ENCODE peak calls at places on chromosomes 13 and 19, in eight cellular contexts. O is hepatic stellate cell; X is T-helper 1 cell; Q is activated T-helper 9 cell treated with anti-CD3 and anti-CD28 coated beads, Interleukin-2, amount 50 U/mL, for 16 hours; V is posterior vena cava; J is Karpas-422; E is astrocyte of the hippocampus; A is naive thymus-derived CD8-positive, alpha-beta T cell. B is an unnamed sample.

GRCh38 chr13:30257433-30258099 is 49.8 kb downstream of the KATNAL1 start:
- DNase-seq in O (peak; percentile 11), X (no peak), Q (no peak), V (no peak), J (peak; percentile 69), E (peak; percentile 83), A (no peak), B (no peak)

GRCh38 chr19:35773020-35773809 is 2.1 kb upstream of the ARHGAP33 start:
- DNase-seq in O (peak; percentile 54), X (no peak), Q (no peak), V (no peak), J (peak; percentile 59), E (no peak), A (no peak), B (peak; percentile 75)

GRCh38 chr13:67259208-67259607 is 29.1 kb upstream of the PCDH9 start:
- DNase-seq in O (no peak), X (no peak), Q (no peak), V (no peak), J (no peak), E (no peak), A (no peak), B (no peak)

GRCh38 chr13:113735194-113735593 is 23.8 kb upstream of the TMEM255B start:
- DNase-seq in O (no peak), X (no peak), Q (no peak), V (peak; percentile 70), J (no peak), E (no peak), A (no peak), B (no peak)

GRCh38 chr19:45402469-45403070 is 2.3 kb downstream of the PPP1R13L start:
- DNase-seq in O (peak; percentile 79), X (no peak), Q (no peak), V (no peak), J (no peak), E (peak; percentile 70), A (peak; percentile 37), B (no peak)

GRCh38 chr13:59970847-59971246 is 192.9 kb downstream of the DIAPH3 start:
- DNase-seq in O (no peak), X (no peak), Q (no peak), V (no peak), J (no peak), E (no peak), A (no peak), B (no peak)

GRCh38 chr19:4977299-4978174 is 8.6 kb downstream of the KDM4B start:
- DNase-seq in O (peak; percentile 92), X (no peak), Q (no peak), V (peak; percentile 83), J (no peak), E (peak; percentile 90), A (no peak), B (peak; percentile 43)

GRCh38 chr13:75214846-75215245 is 267.1 kb downstream of the TBC1D4 start:
- DNase-seq in O (no peak), X (no peak), Q (no peak), V (no peak), J (no peak), E (no peak), A (no peak), B (no peak)

GRCh38 chr13:28574617-28575142 is 79.8 kb upstream of the FLT1 start:
- DNase-seq in O (peak; percentile 87), X (no peak), Q (no peak), V (peak; percentile 74), J (no peak), E (peak; percentile 84), A (no peak), B (peak; percentile 92)

GRCh38 chr19:45251452-45252354 is 632 bp downstream of the MARK4 start:
- DNase-seq in O (peak; percentile 66), X (no peak), Q (no peak), V (no peak), J (peak; percentile 56), E (peak; percentile 49), A (no peak), B (no peak)

GRCh38 chr19:22735911-22736645 is 47.9 kb downstream of the ZNF99 start:
- DNase-seq in O (no peak), X (no peak), Q (no peak), V (no peak), J (no peak), E (no peak), A (no peak), B (no peak)

GRCh38 chr19:39435499-39436349 is at the start of gene RPS16:
- DNase-seq in O (peak; percentile 92), X (peak; percentile 99), Q (peak; percentile 100), V (peak; percentile 100), J (peak; percentile 100), E (peak; percentile 99), A (peak; percentile 99), B (peak; percentile 94)

GRCh38 chr19:14073925-14074838 is 1.6 kb downstream of the MISP3 start:
- DNase-seq in O (no peak), X (no peak), Q (no peak), V (no peak), J (peak; percentile 53), E (no peak), A (no peak), B (no peak)

GRCh38 chr19:3496392-3497273 is 3.8 kb downstream of the DOHH start:
- DNase-seq in O (no peak), X (no peak), Q (no peak), V (no peak), J (no peak), E (no peak), A (no peak), B (no peak)

GRCh38 chr13:96984061-96984508 is 10.2 kb downstream of the OXGR1 start:
- DNase-seq in O (no peak), X (no peak), Q (no peak), V (no peak), J (no peak), E (no peak), A (no peak), B (no peak)

GRCh38 chr19:51695702-51696315 is 2.7 kb downstream of the SPACA6 start:
- DNase-seq in O (no peak), X (no peak), Q (no peak), V (no peak), J (no peak), E (no peak), A (no peak), B (no peak)

GRCh38 chr13:98976941-98977340 is 923 bp downstream of the DOCK9 start:
- DNase-seq in O (no peak), X (no peak), Q (no peak), V (no peak), J (no peak), E (peak; percentile 53), A (no peak), B (no peak)

GRCh38 chr19:30228726-30229523 is 143.3 kb upstream of the ZNF536 start:
- DNase-seq in O (no peak), X (no peak), Q (no peak), V (no peak), J (no peak), E (peak; percentile 49), A (no peak), B (no peak)

GRCh38 chr19:952680-953500 is 27.1 kb downstream of the ARID3A start:
- DNase-seq in O (no peak), X (no peak), Q (no peak), V (no peak), J (no peak), E (no peak), A (no peak), B (no peak)

GRCh38 chr19:2488942-2489731 is 13.2 kb downstream of the GADD45B start:
- DNase-seq in O (peak; percentile 74), X (peak; percentile 16), Q (no peak), V (peak; percentile 87), J (peak; percentile 80), E (peak; percentile 89), A (no peak), B (peak; percentile 49)

GRCh38 chr19:3029070-3029923 is at the start of gene TLE2:
- DNase-seq in O (no peak), X (peak; percentile 40), Q (no peak), V (no peak), J (no peak), E (no peak), A (no peak), B (no peak)

GRCh38 chr19:38596057-38596981 is 21.4 kb downstream of the MAP4K1 start:
- DNase-seq in O (no peak), X (no peak), Q (peak; percentile 16), V (no peak), J (peak; percentile 73), E (peak; percentile 17), A (peak; percentile 2), B (no peak)

GRCh38 chr13:32676242-32676641 is 90.0 kb downstream of the PDS5B start:
- DNase-seq in O (peak; percentile 6), X (no peak), Q (no peak), V (no peak), J (no peak), E (peak; percentile 31), A (no peak), B (no peak)

GRCh38 chr13:21321269-21321668 is 137.8 kb downstream of the ZDHHC20 start:
- DNase-seq in O (no peak), X (no peak), Q (no peak), V (no peak), J (no peak), E (no peak), A (no peak), B (no peak)

GRCh38 chr19:42683917-42684513 is 56.3 kb downstream of the PSG3 start:
- DNase-seq in O (peak; percentile 17), X (no peak), Q (no peak), V (no peak), J (peak; percentile 76), E (peak; percentile 54), A (no peak), B (peak; percentile 6)

GRCh38 chr19:38039966-38040365 is 133.0 kb downstream of the SIPA1L3 start:
- DNase-seq in O (peak; percentile 87), X (no peak), Q (no peak), V (no peak), J (no peak), E (peak; percentile 52), A (no peak), B (peak; percentile 86)

GRCh38 chr19:47623921-47624391 is 15.0 kb downstream of the BICRA start:
- DNase-seq in O (no peak), X (no peak), Q (no peak), V (no peak), J (no peak), E (no peak), A (no peak), B (no peak)

GRCh38 chr19:48481191-48481500 is 12.0 kb downstream of the CYTH2 start:
- DNase-seq in O (no peak), X (no peak), Q (no peak), V (no peak), J (no peak), E (peak; percentile 71), A (no peak), B (no peak)

GRCh38 chr19:6654347-6655310 is 15.3 kb downstream of the TNFSF14 start:
- DNase-seq in O (no peak), X (no peak), Q (peak; percentile 57), V (no peak), J (no peak), E (no peak), A (no peak), B (no peak)

GRCh38 chr19:28414748-28415147 is 798.2 kb downstream of the UQCRFS1 start:
- DNase-seq in O (no peak), X (no peak), Q (no peak), V (no peak), J (no peak), E (no peak), A (no peak), B (no peak)

GRCh38 chr13:23701646-23702045 is 131.4 kb downstream of the TNFRSF19 start:
- DNase-seq in O (peak; percentile 94), X (no peak), Q (no peak), V (peak; percentile 97), J (no peak), E (peak; percentile 58), A (no peak), B (no peak)

GRCh38 chr13:34250151-34250550 is 432.2 kb downstream of the RFC3 start:
- DNase-seq in O (no peak), X (no peak), Q (no peak), V (no peak), J (no peak), E (peak; percentile 16), A (no peak), B (no peak)

GRCh38 chr13:96766311-96766710 is 228.0 kb downstream of the OXGR1 start:
- DNase-seq in O (no peak), X (no peak), Q (no peak), V (no peak), J (no peak), E (no peak), A (no peak), B (no peak)

GRCh38 chr13:26255717-26256277 is 1.9 kb downstream of the CDK8 start:
- DNase-seq in O (no peak), X (no peak), Q (no peak), V (no peak), J (no peak), E (peak; percentile 10), A (no peak), B (no peak)